ENCODE peak calls at places on chromosome X, in six cellular contexts. W is EH; P is nucleus accumbens; Y is dermis blood vessel endothelial cell; J is activated naive CD4-positive, alpha-beta T cell; E is germinal center. C is an unnamed sample.

GRCh38 chrX:149898554-149898953 is 17.6 kb downstream of the MAGEA8 start:
- DNase-seq in W (no peak), P (no peak), Y (no peak), J (no peak), E (no peak), C (no peak)

GRCh38 chrX:30822068-30822671 is 66.9 kb downstream of the TAB3 start:
- DNase-seq in W (no peak), P (no peak), Y (no peak), J (no peak), E (peak), C (no peak)

GRCh38 chrX:20913760-20914159 is 460.5 kb upstream of the CNKSR2 start:
- DNase-seq in W (no peak), P (no peak), Y (no peak), J (no peak), E (no peak), C (no peak)

GRCh38 chrX:9340619-9341304 is 124.1 kb upstream of the TBL1X start:
- DNase-seq in W (peak), P (no peak), Y (peak), J (peak), E (peak), C (no peak)

GRCh38 chrX:773292-774025 is 142.9 kb downstream of the SHOX start:
- DNase-seq in W (no peak), P (no peak), Y (no peak), J (no peak), E (no peak), C (no peak)

GRCh38 chrX:38465686-38466085 is 95.7 kb upstream of the TSPAN7 start:
- DNase-seq in W (no peak), P (no peak), Y (no peak), J (no peak), E (no peak), C (no peak)

GRCh38 chrX:153969904-153970397 is 1.7 kb downstream of the HCFC1 start:
- DNase-seq in W (peak), P (peak), Y (peak), J (no peak), E (no peak), C (no peak)

GRCh38 chrX:30308263-30309138 is 689 bp downstream of the NR0B1 start:
- DNase-seq in W (peak), P (no peak), Y (peak), J (no peak), E (no peak), C (no peak)

GRCh38 chrX:122703762-122704161 is 480.3 kb upstream of the GRIA3 start:
- DNase-seq in W (peak), P (no peak), Y (no peak), J (no peak), E (no peak), C (no peak)

GRCh38 chrX:112536544-112536943 is 143.2 kb downstream of the LHFPL1 start:
- DNase-seq in W (no peak), P (no peak), Y (no peak), J (no peak), E (no peak), C (no peak)

GRCh38 chrX:109281478-109282275 is 200.2 kb downstream of the GUCY2F start:
- DNase-seq in W (no peak), P (no peak), Y (peak), J (no peak), E (no peak), C (no peak)

GRCh38 chrX:19909761-19910160 is 22.4 kb upstream of the SH3KBP1 start:
- DNase-seq in W (no peak), P (no peak), Y (no peak), J (no peak), E (no peak), C (no peak)

GRCh38 chrX:16552546-16552945 is 97.4 kb upstream of the S100G start:
- DNase-seq in W (peak), P (no peak), Y (no peak), J (no peak), E (no peak), C (no peak)

GRCh38 chrX:51608766-51609165 is 9.9 kb downstream of the CENPVL3 start:
- DNase-seq in W (peak), P (no peak), Y (no peak), J (no peak), E (no peak), C (no peak)

GRCh38 chrX:63764946-63765345 is 20.1 kb downstream of the ARHGEF9 start:
- DNase-seq in W (peak), P (no peak), Y (peak), J (no peak), E (no peak), C (no peak)

GRCh38 chrX:51860679-51861078 is 32.7 kb upstream of the MAGED1 start:
- DNase-seq in W (peak), P (no peak), Y (peak), J (no peak), E (peak), C (no peak)

GRCh38 chrX:2313864-2314646 is 186.7 kb downstream of the DHRSX start:
- DNase-seq in W (no peak), P (no peak), Y (no peak), J (no peak), E (no peak), C (no peak)

GRCh38 chrX:150032742-150033141 is 94.5 kb upstream of the EOLA2 start:
- DNase-seq in W (peak), P (no peak), Y (peak), J (no peak), E (no peak), C (no peak)